ENCODE peak calls at places on chromosomes 5 and 9, in four cellular contexts. W is left ventricle myocardium superior, G is cardiac muscle cell, A is ovary. S is an unnamed sample.

GRCh38 chr5:15026011-15026481 is 154.5 kb upstream of the ANKH start:
- DNase-seq in W (no peak), G (no peak), A (no peak), S (no peak)

GRCh38 chr5:177507165-177507564 is 2.5 kb downstream of the DOK3 start:
- DNase-seq in W (no peak), A (no peak), G (no peak), S (no peak)

GRCh38 chr5:53431665-53432064 is 48.8 kb upstream of the FST start:
- DNase-seq in A (no peak), W (no peak), G (peak), S (no peak)

GRCh38 chr5:137498736-137499505 is at the start of gene SPOCK1:
- DNase-seq in G (peak), A (peak), W (peak), S (peak)

GRCh38 chr5:65482280-65482726 is 583 bp upstream of the ADAMTS6 start:
- DNase-seq in W (no peak), A (no peak), G (peak), S (no peak)

GRCh38 chr9:108880917-108881316 is 18.9 kb downstream of the ACTL7A start:
- DNase-seq in A (no peak), W (no peak), G (no peak), S (no peak)

GRCh38 chr5:181219262-181220177 is 3.6 kb upstream of the TRIM41 start:
- DNase-seq in G (no peak), W (no peak), A (no peak), S (no peak)

GRCh38 chr5:73722224-73722623 is 96.2 kb downstream of the ARHGEF28 start:
- DNase-seq in A (no peak), W (no peak), G (peak), S (no peak)

GRCh38 chr5:14416709-14417108 is 164.9 kb upstream of the OTULINL start:
- DNase-seq in A (no peak), W (no peak), G (peak), S (no peak)

GRCh38 chr5:124741711-124742496 is 4.5 kb downstream of the ZNF608 start:
- DNase-seq in W (no peak), G (peak), A (peak), S (no peak)